ENCODE peak calls at places on chromosomes 16 and 17, in four cellular contexts. Q, Y, X and N are unnamed samples.

GRCh38 chr16:68472581-68472980 is 24.3 kb upstream of the SMPD3 start:
- DNase-seq in Q (no peak), Y (no peak), X (no peak), N (no peak)

GRCh38 chr17:59859444-59860025 is 33.2 kb downstream of the TUBD1 start:
- DNase-seq in Q (peak), Y (peak), X (no peak), N (no peak)

GRCh38 chr16:75252049-75252864 is 833 bp upstream of the BCAR1 start:
- DNase-seq in Q (no peak), Y (no peak), X (no peak), N (no peak)

GRCh38 chr17:30291571-30292489 is at the start of gene BLMH:
- DNase-seq in Q (peak), Y (peak), X (peak), N (peak)

GRCh38 chr16:1614226-1615102 is 2.3 kb downstream of the CRAMP1 start:
- DNase-seq in Q (peak), Y (peak), X (peak), N (no peak)

GRCh38 chr17:27575912-27576252 is 55.1 kb upstream of the LGALS9 start:
- DNase-seq in Q (no peak), Y (no peak), X (no peak), N (no peak)

GRCh38 chr17:74159226-74159840 is 44.1 kb upstream of the RPL38 start:
- DNase-seq in Q (no peak), Y (no peak), X (no peak), N (no peak)

GRCh38 chr17:76909971-76910760 is 42.0 kb downstream of the MGAT5B start:
- DNase-seq in Q (peak), Y (peak), X (peak), N (no peak)

GRCh38 chr17:45218895-45219661 is 2.6 kb upstream of the FMNL1 start:
- DNase-seq in Q (peak), Y (peak), X (peak), N (peak)
- H3K4me3 ChIP-seq in Q (no peak), Y (no peak), X (no peak), N (no peak)

GRCh38 chr16:57021693-57022092 is 32.3 kb downstream of the NLRC5 start:
- DNase-seq in Q (no peak), Y (no peak), X (no peak), N (no peak)
- H3K4me3 ChIP-seq in Q (no peak), Y (no peak), X (no peak), N (no peak)

GRCh38 chr16:81624718-81625543 is 154.2 kb upstream of the PLCG2 start:
- DNase-seq in Q (no peak), Y (peak), X (no peak), N (no peak)

GRCh38 chr16:81626181-81626674 is 152.9 kb upstream of the PLCG2 start:
- DNase-seq in Q (peak), Y (peak), X (no peak), N (no peak)

GRCh38 chr16:81625544-81626152 is 153.4 kb upstream of the PLCG2 start:
- DNase-seq in Q (peak), Y (peak), X (peak), N (no peak)

GRCh38 chr16:81627729-81628128 is 151.4 kb upstream of the PLCG2 start:
- DNase-seq in Q (no peak), Y (no peak), X (no peak), N (no peak)

DNA sequence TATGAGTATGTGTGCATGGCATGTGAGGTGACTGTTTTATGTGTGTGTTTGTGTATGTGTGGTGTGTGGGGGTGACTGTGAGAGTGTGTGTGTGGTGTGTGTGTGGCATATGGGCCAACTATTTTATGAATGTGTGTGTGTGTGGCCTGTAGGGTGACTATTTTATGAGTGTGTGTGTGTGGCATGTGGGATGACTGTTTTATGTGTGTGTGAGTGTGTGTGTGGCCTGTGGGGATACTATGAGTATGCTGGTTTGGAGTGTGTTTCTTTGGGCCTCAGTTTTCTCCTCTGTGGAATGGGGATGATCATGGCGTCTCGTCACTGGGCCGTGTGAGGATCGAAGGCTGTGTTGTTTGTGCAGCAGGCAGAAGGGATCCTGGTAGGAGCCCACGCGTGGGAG is 152.1 kb upstream of the PLCG2 start:
- DNase-seq in Q (peak), Y (no peak), X (no peak), N (no peak)
- H3K4me3 ChIP-seq in Q (no peak), Y (no peak), X (no peak), N (no peak)

DNA sequence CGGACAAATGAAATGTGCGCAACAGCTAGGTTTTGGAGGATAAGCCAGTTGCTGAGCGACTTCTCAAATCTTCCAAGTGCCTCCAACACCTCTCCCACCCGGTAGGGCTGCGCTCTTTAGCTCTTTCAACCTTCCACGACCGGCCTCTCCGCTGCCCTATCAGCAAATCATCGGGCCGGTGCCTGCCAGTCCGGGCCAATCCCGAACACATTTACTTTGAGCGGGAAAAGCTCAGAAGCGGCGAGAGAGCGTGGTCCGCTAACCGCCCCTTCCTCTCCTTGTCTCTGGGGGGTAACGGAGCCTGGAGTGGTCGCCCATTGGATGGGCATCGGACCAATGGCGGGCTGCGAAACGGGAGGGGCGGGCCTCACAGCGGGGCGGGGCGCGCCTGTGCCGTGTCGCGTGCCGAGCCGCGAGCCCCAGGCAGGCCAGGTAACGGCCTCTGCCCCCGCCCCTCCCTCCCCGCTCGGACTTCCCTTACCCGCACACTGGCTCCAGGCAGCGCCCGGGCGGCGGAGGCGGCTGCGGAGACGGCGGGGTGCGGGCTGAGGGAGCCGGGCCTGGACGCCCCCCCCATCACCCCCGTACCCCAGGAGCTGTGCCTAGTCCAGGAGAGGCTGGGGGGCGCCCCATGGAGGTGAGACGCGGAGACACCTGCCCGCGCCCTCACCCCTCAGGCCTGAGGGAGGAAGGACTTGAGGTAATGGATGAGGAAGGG is at the start of gene MEIOC:
- DNase-seq in Q (peak), Y (peak), X (no peak), N (no peak)
- H3K4me3 ChIP-seq in Q (no peak), Y (no peak), X (peak), N (no peak)

DNA sequence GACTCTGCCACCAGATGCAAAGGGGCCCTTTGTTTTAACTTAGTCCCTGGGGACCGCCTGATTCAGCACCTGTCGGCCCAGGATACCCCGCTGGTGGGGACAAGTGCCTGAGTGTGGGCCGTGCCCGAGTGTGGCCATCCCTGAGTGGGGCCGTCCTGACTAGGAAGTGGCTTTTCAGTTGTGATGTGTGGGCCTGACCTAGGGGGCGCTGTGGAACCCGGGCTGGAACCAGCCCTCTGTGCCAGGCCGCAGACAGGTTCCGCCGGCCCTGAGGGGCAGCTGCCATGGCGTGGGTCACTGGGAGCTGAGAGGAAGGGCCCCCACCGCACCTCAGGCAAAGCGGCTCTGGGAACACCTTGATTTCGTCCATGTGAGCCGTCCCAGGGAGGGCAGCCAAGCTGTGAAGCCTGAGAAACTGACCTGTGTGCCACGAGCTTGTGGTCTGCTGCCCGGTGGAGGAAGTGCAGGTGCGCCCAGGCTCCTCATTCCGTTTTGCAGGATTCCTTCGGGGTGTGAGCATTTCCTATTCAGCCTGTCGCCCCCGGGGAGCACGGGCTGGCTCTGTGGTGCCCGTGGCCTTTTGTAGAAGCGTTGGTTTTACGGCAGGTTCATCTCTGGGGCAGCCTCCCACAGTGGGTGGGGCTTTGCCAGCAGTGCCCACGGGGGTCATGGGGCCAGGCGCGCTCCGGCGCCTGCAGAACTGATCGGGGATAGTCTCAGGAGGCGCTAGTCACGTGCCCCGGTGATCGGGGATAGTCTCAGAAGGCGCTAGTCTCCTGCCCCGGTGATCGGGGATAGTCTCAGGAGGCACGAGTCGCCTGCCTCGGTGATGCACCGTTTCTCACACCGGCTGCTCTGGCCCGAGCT is 5.3 kb downstream of the RPL13 start:
- DNase-seq in Q (peak), Y (peak), X (peak), N (peak)
- H3K4me3 ChIP-seq in Q (peak), Y (no peak), X (peak), N (peak)

GRCh38 chr17:8161289-8162231 is 1.2 kb downstream of the VAMP2 start:
- DNase-seq in Q (no peak), Y (no peak), X (no peak), N (no peak)

GRCh38 chr17:8160224-8160577 is 2.5 kb downstream of the VAMP2 start:
- DNase-seq in Q (no peak), Y (no peak), X (no peak), N (no peak)

GRCh38 chr17:8159459-8160223 is 3.1 kb downstream of the VAMP2 start:
- DNase-seq in Q (no peak), Y (no peak), X (no peak), N (no peak)

GRCh38 chr17:8162232-8162996 is at the start of gene VAMP2:
- DNase-seq in Q (peak), Y (peak), X (peak), N (peak)

GRCh38 chr17:8160741-8161221 is 2.0 kb downstream of the VAMP2 start:
- DNase-seq in Q (no peak), Y (no peak), X (no peak), N (no peak)
- H3K4me3 ChIP-seq in Q (peak), Y (no peak), X (no peak), N (no peak)

GRCh38 chr16:87636741-87637140 is 34.4 kb downstream of the JPH3 start:
- DNase-seq in Q (no peak), Y (no peak), X (no peak), N (no peak)
- H3K4me3 ChIP-seq in Q (no peak), Y (no peak), X (no peak), N (no peak)

DNA sequence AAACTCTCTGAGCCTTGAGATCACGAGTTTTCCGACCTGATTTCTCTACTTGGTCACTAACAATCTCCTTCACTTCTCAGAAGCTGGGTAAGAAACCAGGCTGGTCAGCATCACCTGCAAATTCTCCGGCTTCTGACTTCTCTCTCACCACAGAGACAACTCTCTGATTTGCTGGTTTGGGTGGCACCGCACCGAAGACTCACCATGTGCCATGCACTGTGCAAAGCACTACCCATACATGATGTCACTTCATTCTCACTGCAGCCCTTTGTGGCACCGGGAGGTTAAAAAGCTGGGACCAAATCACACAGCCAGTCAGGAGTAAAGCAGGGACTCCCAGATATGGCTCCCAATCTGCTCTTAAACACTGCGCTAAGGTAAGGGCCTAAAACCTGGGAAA is 652 bp downstream of the VAC14 start:
- DNase-seq in Q (no peak), Y (peak), X (no peak), N (no peak)
- H3K4me3 ChIP-seq in Q (peak), Y (peak), X (peak), N (peak)

GRCh38 chr16:88442435-88442810 is 10.7 kb upstream of the ZFPM1 start:
- DNase-seq in Q (no peak), Y (no peak), X (no peak), N (no peak)

GRCh38 chr16:88440686-88441405 is 12.2 kb upstream of the ZFPM1 start:
- DNase-seq in Q (no peak), Y (no peak), X (no peak), N (no peak)

GRCh38 chr16:88444826-88445582 is 8.1 kb upstream of the ZFPM1 start:
- DNase-seq in Q (no peak), Y (no peak), X (no peak), N (no peak)

GRCh38 chr16:88441460-88441859 is 11.6 kb upstream of the ZFPM1 start:
- DNase-seq in Q (no peak), Y (no peak), X (no peak), N (no peak)

GRCh38 chr16:88442811-88443576 is 10.1 kb upstream of the ZFPM1 start:
- DNase-seq in Q (peak), Y (peak), X (peak), N (peak)
- H3K4me3 ChIP-seq in Q (no peak), Y (no peak), X (no peak), N (peak)

DNA sequence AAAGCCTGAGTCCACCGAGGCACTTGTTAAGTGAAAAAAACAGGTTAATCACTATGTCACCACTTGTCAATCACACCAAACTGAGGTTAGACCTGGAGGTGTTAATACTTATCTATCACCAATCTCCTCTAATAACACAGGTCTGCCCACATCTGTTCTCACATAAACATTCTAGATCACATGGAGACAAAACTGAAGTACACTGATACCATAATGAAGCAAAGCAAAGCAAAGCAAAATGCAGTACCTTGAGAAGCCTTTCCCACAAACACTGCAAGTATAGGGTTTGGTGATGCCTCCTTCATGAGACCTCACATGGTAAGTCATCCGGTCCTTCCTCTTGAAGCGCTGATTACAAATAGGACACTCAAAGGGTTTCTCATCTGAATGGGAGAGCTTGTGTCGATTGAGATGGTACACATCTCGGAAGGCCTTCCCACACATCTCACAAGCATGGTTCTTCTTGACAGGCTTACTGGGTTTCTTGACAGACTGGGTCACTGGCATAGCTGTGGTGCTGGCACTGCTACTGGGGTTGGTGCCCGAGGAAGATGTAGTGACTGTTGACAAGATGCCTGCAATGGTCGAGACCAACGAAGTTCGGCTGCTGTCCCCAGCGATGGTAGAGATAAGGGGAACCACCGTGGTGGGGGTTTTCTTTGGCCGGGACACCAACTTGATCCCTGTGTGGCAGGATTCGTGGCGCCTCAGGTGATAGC is 5.4 kb downstream of the VEZF1 start:
- DNase-seq in Q (no peak), Y (no peak), X (no peak), N (no peak)
- H3K4me3 ChIP-seq in Q (no peak), Y (no peak), X (no peak), N (no peak)